ENCODE peak calls at places on chromosomes 7 and 10, in seven cellular contexts. N, Q, W, H, L, K and R are unnamed samples.

GRCh38 chr7:29488977-29489376 is 74.7 kb upstream of the PRR15 start:
- DNase-seq in Q (no peak), L (no peak), W (no peak), K (no peak), N (no peak), H (no peak), R (no peak)

GRCh38 chr7:151428393-151429231 is 11.3 kb downstream of the CRYGN start:
- DNase-seq in K (no peak), H (no peak), L (no peak), Q (no peak), W (no peak), N (no peak), R (no peak)

GRCh38 chr10:72062341-72062740 is 26.0 kb downstream of the SPOCK2 start:
- DNase-seq in K (no peak), N (no peak), W (no peak), H (no peak), L (peak), Q (no peak), R (no peak)

GRCh38 chr7:148296994-148297644 is 293.4 kb upstream of the C7orf33 start:
- DNase-seq in L (no peak), N (peak), K (no peak), W (no peak), Q (no peak), H (peak), R (no peak)

GRCh38 chr10:68175954-68176353 is 56.0 kb downstream of the ATOH7 start:
- DNase-seq in H (no peak), Q (no peak), N (no peak), K (no peak), L (no peak), W (no peak), R (no peak)

GRCh38 chr10:88154596-88155250 is 291.3 kb downstream of the PTEN start:
- DNase-seq in K (no peak), W (no peak), L (no peak), Q (no peak), N (no peak), H (no peak), R (no peak)

GRCh38 chr7:139596626-139597025 is 73.1 kb downstream of the CLEC2L start:
- DNase-seq in K (no peak), L (no peak), N (no peak), H (no peak), Q (no peak), W (no peak), R (no peak)

GRCh38 chr10:128369101-128369650 is 243.0 kb upstream of the MKI67 start:
- DNase-seq in L (no peak), W (no peak), K (no peak), H (no peak), Q (no peak), N (no peak), R (no peak)

GRCh38 chr7:123041085-123041484 is 45.6 kb upstream of the TAS2R16 start:
- DNase-seq in W (no peak), H (no peak), L (no peak), K (no peak), N (no peak), Q (no peak), R (no peak)

GRCh38 chr10:102167861-102168260 is 15.7 kb downstream of the NOLC1 start:
- DNase-seq in H (no peak), N (no peak), L (no peak), Q (no peak), W (no peak), K (no peak), R (no peak)

GRCh38 chr7:104045183-104045582 is 55.7 kb upstream of the RELN start:
- DNase-seq in H (no peak), L (no peak), N (no peak), Q (no peak), W (no peak), K (no peak), R (no peak)

GRCh38 chr10:120971671-120972070 is 120.5 kb downstream of the WDR11 start:
- DNase-seq in Q (no peak), W (no peak), H (no peak), L (no peak), K (no peak), N (no peak), R (no peak)

GRCh38 chr7:136134503-136134902 is 157.3 kb upstream of the MTPN start:
- DNase-seq in H (no peak), L (no peak), N (peak), W (no peak), Q (no peak), K (no peak), R (no peak)